ENCODE peak calls at places on chromosomes 6 and 20, in ten cellular contexts. Z, D, V, X, G, I, J, E, K and A are unnamed samples.

GRCh38 chr20:45044084-45044573 is 56.8 kb downstream of the KCNS1 start:
- DNase-seq in Z (peak), D (peak), V (no peak), X (peak), G (no peak), I (peak), J (no peak), E (peak), K (peak), A (no peak)

GRCh38 chr20:63587256-63587655 is 13.2 kb upstream of the HELZ2 start:
- DNase-seq in Z (no peak), D (no peak), V (no peak), X (no peak), G (no peak), I (no peak), J (no peak), E (no peak), K (no peak), A (no peak)

GRCh38 chr20:48957521-48957920 is 36.0 kb downstream of the ARFGEF2 start:
- DNase-seq in Z (peak), D (no peak), V (no peak), X (no peak), G (no peak), I (no peak), J (no peak), E (no peak), K (no peak), A (no peak)

GRCh38 chr6:130434174-130434873 is 68.5 kb downstream of the TMEM200A start:
- DNase-seq in Z (peak), D (no peak), V (no peak), X (peak), G (no peak), I (no peak), J (no peak), E (no peak), K (no peak), A (no peak)

GRCh38 chr20:62688855-62689460 is 19.7 kb upstream of the NTSR1 start:
- DNase-seq in Z (no peak), D (no peak), V (no peak), X (no peak), G (no peak), I (no peak), J (no peak), E (no peak), K (no peak), A (no peak)

GRCh38 chr6:112574190-112574589 is 227.1 kb downstream of the RFPL4B start:
- DNase-seq in Z (no peak), D (no peak), V (no peak), X (no peak), G (no peak), I (no peak), J (no peak), E (no peak), K (no peak), A (no peak)

GRCh38 chr6:12890171-12890790 is 173.7 kb downstream of the PHACTR1 start:
- DNase-seq in Z (no peak), D (no peak), V (no peak), X (peak), G (no peak), I (no peak), J (no peak), E (no peak), K (no peak), A (no peak)

GRCh38 chr6:134196568-134197301 is 121.2 kb downstream of the SGK1 start:
- DNase-seq in Z (peak), D (no peak), V (peak), X (peak), G (no peak), I (no peak), J (no peak), E (no peak), K (no peak), A (no peak)

GRCh38 chr6:79234150-79235022 is at the start of gene HMGN3:
- DNase-seq in Z (peak), D (peak), V (peak), X (peak), G (peak), I (peak), J (peak), E (peak), K (peak), A (peak)

GRCh38 chr6:43886717-43887339 is 116.8 kb downstream of the VEGFA start:
- DNase-seq in Z (no peak), D (no peak), V (no peak), X (no peak), G (no peak), I (no peak), J (no peak), E (no peak), K (no peak), A (no peak)

GRCh38 chr6:133547136-133547535 is 306.0 kb downstream of the EYA4 start:
- DNase-seq in Z (no peak), D (no peak), V (no peak), X (no peak), G (no peak), I (no peak), J (no peak), E (no peak), K (no peak), A (no peak)

GRCh38 chr6:76004202-76004601 is 68.3 kb downstream of the IMPG1 start:
- DNase-seq in Z (no peak), D (no peak), V (no peak), X (no peak), G (no peak), I (no peak), J (no peak), E (no peak), K (no peak), A (no peak)

GRCh38 chr20:52033313-52033712 is 158.3 kb downstream of the ZFP64 start:
- DNase-seq in Z (peak), D (no peak), V (no peak), X (no peak), G (no peak), I (no peak), J (no peak), E (no peak), K (no peak), A (no peak)

GRCh38 chr6:44043036-44043478 is 84.2 kb downstream of the MRPL14 start:
- DNase-seq in Z (no peak), D (no peak), V (no peak), X (peak), G (no peak), I (no peak), J (no peak), E (no peak), K (no peak), A (no peak)